ENCODE peak calls at places on chromosomes 3 and 15, in six cellular contexts. H, K, O, F, G and W are unnamed samples. For H3K36me3, the result is how much of the 10 kb centered on the place peaks cover.

GRCh38 chr3:159609620-159610019 is 379.0 kb upstream of the IL12A start:
- DNase-seq in O (no peak), G (no peak), K (no peak), H (no peak), F (no peak), W (no peak)

GRCh38 chr3:16794251-16794650 is 90.5 kb upstream of the PLCL2 start:
- DNase-seq in H (no peak), G (no peak), K (no peak), O (no peak), F (no peak), W (no peak)

GRCh38 chr15:84750583-84751092 is 2.2 kb downstream of the ZNF592 start:
- DNase-seq in H (no peak), G (no peak), K (no peak), O (no peak), F (no peak), W (no peak)

GRCh38 chr15:47718474-47719440 is 1.5 kb downstream of the SEMA6D start:
- DNase-seq in G (peak), O (no peak), K (no peak), H (no peak), F (peak), W (no peak)

GRCh38 chr15:48059786-48060185 is 61.0 kb upstream of the SLC24A5 start:
- DNase-seq in H (no peak), O (no peak), K (no peak), F (peak), G (no peak), W (no peak)

GRCh38 chr3:125381743-125382142 is 6.6 kb upstream of the ZNF148 start:
- DNase-seq in F (no peak), K (peak), O (no peak), G (no peak), H (no peak), W (no peak)

GRCh38 chr15:83422090-83422489 is 25.1 kb upstream of the SH3GL3 start:
- DNase-seq in G (no peak), K (no peak), H (no peak), F (no peak), O (no peak), W (no peak)

GRCh38 chr15:76059320-76060097 is at the start of gene TMEM266:
- DNase-seq in G (peak), H (no peak), K (no peak), F (peak), O (peak), W (no peak)

GRCh38 chr15:47244361-47244760 is 472.9 kb upstream of the SEMA6D start:
- DNase-seq in H (no peak), G (no peak), O (no peak), K (no peak), F (no peak), W (no peak)

GRCh38 chr15:74382004-74382816 is 14.8 kb upstream of the CYP11A1 start:
- DNase-seq in G (peak), O (peak), H (peak), F (peak), K (no peak), W (peak)

GRCh38 chr3:10142707-10143560 is 1.4 kb downstream of the VHL start:
- DNase-seq in H (no peak), K (no peak), F (peak), G (peak), O (no peak), W (no peak)

GRCh38 chr3:197753263-197753662 is 3.6 kb downstream of the FYTTD1 start:
- DNase-seq in H (no peak), F (no peak), G (no peak), K (no peak), O (no peak), W (no peak)
- TF ChIP-seq CTCF in H (no peak), F (no peak), G (no peak), K (no peak), O (no peak), W (no peak)

GRCh38 chr3:45103334-45103733 is 42.8 kb downstream of the CDCP1 start:
- DNase-seq in H (no peak), K (no peak), G (no peak), F (no peak), O (no peak), W (no peak)

GRCh38 chr3:45103753-45104714 is 42.1 kb downstream of the CDCP1 start:
- DNase-seq in K (no peak), H (no peak), O (no peak), G (no peak), F (no peak), W (no peak)

GRCh38 chr3:45106874-45107273 is 39.3 kb downstream of the CDCP1 start:
- DNase-seq in F (no peak), G (no peak), K (no peak), H (no peak), O (no peak), W (no peak)

GRCh38 chr3:45105855-45106655 is 40.1 kb downstream of the CDCP1 start:
- DNase-seq in H (no peak), O (no peak), F (no peak), G (no peak), K (no peak), W (no peak)

DNA sequence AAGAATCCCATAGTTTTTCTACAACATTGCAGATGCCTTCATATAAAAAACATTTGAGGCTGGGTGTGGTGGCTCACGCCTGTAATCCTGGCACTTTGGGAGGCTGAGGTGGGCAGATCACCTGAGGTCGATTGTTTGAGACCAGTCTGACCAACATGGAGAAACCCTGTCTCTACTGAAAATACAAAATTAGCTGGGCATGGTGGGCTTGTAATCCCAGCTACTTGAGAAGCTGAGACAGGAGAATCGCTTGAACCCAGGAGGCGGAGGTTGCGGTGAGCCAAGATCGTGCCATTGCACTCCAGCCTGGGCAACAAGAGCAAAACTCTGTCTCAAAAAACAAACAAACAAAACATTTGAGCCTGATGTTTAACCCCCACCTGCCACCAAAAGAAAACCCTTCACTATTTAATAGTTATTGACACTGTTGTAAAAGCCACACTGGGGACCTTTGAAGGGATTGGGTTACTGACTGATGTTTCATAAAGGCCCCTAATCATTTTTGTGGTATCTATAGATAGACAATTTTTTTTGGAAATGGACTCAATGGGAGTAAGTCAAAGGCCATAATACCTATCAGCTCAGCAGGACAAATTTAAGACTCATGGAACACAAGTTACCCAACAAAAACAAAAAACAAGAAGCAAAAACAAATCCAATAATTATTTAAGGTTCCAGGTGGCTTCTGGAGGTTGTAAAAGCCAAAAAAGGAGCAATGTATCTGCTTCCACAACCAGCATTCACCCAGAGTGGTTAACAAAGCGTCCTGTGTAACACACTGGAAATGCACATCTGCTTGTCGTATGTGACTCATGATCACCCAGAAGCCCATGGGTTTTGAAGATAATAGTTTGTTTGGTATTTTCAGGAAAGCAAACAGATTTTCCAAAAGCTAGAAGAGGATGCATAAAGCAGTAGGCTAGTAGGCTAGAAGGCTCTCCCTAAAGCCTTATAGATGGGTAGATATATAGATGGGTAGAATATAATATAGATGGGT is 41.2 kb downstream of the CDCP1 start:
- DNase-seq in H (no peak), O (no peak), F (no peak), G (no peak), K (no peak), W (no peak)
- H3K36me3 ChIP-seq in H (under half), O (under half), F (under half), G (under half), K (under half), W (under half)

GRCh38 chr15:92806763-92807162 is 93.4 kb upstream of the CHD2 start:
- DNase-seq in H (no peak), F (peak), K (no peak), O (peak), G (no peak), W (no peak)

GRCh38 chr15:92809064-92809879 is 90.9 kb upstream of the CHD2 start:
- DNase-seq in F (peak), G (peak), O (peak), H (peak), K (peak), W (peak)

GRCh38 chr15:92808611-92809063 is 91.5 kb upstream of the CHD2 start:
- DNase-seq in O (peak), K (no peak), H (no peak), G (peak), F (peak), W (peak)

GRCh38 chr15:92809880-92810361 is 90.2 kb upstream of the CHD2 start:
- DNase-seq in O (peak), F (peak), H (no peak), K (no peak), G (peak), W (peak)

GRCh38 chr15:92807971-92808571 is 92.1 kb upstream of the CHD2 start:
- DNase-seq in G (peak), O (peak), F (peak), K (no peak), H (no peak), W (no peak)
- TF ChIP-seq POLR2A in G (peak), O (no peak), F (no peak), K (no peak), H (no peak), W (no peak)

GRCh38 chr3:184154909-184155643 is at the start of gene DVL3:
- DNase-seq in O (peak), F (peak), H (no peak), K (no peak), G (peak), W (peak)

GRCh38 chr3:184158394-184158793 is 3.2 kb downstream of the DVL3 start:
- DNase-seq in K (no peak), G (no peak), F (no peak), H (no peak), O (peak), W (no peak)

GRCh38 chr3:184156522-184156955 is 1.4 kb downstream of the DVL3 start:
- DNase-seq in F (peak), G (peak), O (peak), H (no peak), K (no peak), W (peak)

GRCh38 chr3:184157206-184157605 is 2.0 kb downstream of the DVL3 start:
- DNase-seq in H (no peak), K (no peak), F (no peak), O (peak), G (no peak), W (no peak)

DNA sequence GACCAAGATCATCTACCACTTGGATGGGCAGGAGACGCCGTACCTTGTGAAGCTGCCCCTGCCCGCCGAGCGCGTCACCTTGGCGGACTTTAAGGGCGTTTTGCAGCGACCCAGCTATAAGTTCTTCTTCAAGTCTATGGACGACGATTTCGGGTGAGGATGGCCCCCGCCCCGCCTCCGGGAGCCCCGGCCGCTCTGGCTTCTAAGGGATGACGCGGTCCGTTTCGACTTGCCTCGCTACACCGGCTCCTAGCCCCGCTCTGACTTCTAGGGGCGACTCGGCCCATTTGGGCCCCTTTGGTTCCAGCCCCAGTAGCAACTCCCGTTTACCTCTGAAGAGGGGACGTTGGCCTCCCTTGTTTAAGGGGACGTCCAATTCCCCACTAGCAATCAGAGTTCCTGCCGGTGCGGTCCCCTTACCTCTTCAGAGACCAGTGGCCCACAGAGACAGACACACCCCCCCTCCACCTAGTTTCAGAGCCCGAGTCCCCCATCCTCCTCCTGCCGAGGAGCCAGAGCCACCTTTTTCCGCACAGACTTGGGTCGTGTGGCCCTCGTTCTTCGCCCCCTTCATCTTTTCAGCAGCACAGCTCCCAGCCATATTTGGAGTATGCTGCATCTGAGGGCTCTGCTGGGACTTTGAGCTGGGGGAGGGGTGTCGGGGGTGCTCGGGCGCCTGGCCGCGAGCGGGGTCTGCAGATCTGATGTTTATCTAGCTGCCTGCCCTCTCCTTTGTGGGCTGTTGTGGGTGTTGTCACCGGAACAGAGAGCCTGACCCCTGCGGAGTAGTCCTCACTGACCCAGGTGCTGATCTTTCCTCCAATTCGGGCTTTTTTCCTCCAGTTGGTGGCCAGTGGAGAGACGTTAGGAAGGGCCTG is 706 bp downstream of the DVL3 start:
- DNase-seq in F (no peak), O (peak), K (no peak), H (no peak), G (peak), W (peak)
- TF ChIP-seq CTCF in F (no peak), O (no peak), K (no peak), H (no peak), G (no peak), W (no peak)

DNA sequence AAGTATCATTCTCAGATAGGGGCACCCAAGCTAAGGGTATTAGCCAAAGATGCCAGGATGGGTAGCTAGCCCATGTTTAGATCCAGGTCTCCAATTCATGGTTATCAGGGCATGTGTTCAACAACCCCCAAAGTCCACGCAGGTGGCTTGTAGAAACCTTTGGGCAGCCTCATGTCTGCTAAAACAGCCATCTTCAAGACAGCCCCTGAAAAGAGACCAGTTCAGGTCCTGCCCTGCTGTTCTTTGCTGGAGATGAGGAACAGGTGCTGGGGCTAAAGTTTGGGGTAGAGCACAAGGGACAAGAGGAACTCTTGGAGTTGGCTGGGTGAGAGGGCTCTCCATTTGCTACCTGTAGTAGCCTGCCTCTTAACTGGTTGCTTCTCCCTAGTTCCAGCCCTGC is 4.6 kb downstream of the PPM1M start:
- DNase-seq in K (no peak), F (no peak), O (no peak), G (no peak), H (no peak), W (no peak)
- H3K36me3 ChIP-seq in K (under half), F (under half), O (half or more), G (under half), H (under half), W (under half)

DNA sequence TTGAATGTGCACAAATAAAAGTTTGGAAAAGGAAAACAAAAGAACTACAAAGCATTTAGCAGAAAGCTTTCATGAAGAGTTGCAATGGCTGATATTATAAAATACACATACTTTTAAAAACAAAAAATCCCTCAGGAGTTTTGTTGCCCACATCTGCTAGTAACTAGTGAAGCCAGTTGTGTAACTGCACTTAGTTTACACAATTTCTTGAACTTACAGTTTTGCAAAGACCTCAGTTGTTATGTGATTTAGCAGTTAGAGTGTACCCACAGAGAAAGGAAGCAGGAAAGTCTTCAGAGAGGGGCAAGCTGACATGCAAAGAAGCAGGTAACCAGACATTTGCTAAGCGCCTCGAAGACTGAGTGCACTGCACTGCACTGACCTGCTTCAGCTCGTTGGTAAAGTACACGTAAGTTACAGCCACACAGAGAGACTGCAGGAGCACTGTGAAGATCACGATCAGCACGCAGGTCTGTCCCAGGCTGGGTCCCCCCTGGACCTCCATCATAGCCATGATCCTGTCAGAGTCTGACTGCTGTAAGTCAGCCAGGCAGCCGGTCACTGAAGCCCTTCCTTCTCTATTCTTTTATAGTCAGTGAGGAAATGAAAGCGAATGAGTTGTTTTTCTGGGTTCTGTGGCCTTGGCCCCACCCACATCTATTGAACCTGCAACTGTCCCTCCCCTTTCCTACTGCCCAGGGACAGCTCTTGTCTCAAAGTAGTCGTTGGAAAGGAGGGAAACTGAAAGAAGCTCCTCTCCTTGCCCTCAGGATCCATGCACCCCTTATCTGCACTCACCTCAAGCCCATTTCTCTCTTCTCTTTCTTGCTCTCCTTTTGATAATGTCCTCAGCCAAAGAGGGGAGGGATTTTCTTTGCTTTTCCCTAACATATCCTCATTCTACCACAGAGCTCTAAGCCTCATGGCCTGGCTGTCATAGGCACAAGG is at the start of gene TNFSF10:
- DNase-seq in K (peak), F (peak), H (no peak), O (peak), G (peak), W (peak)
- TF ChIP-seq POLR2A in K (peak), F (peak), H (no peak), O (peak), G (peak), W (peak)

DNA sequence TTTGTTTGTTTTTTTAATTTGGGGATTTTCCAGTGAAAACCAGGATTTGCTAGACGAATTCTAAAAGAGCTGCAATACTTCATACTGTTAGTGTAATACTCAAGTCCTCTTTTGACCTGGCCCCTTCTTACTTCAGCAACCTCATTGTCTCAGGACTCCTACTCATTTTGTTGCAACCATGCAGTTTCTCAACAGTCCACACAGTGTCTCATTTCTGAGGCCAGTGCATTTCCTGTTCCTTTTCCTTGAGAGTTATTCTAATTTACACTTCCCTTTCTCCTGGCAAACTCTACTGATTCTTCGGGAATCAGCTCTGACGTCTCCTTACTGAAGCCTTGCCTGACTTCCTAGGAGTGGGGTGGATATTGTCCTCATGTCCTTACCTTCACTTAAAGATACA is 35.6 kb downstream of the NSUN3 start:
- DNase-seq in F (no peak), H (no peak), O (no peak), K (no peak), G (no peak), W (no peak)
- TF ChIP-seq CTCF in F (no peak), H (no peak), O (no peak), K (no peak), G (no peak), W (no peak)

GRCh38 chr15:89613031-89613430 is 37.8 kb downstream of the TICRR start:
- DNase-seq in G (no peak), K (no peak), H (no peak), O (no peak), F (no peak), W (no peak)

GRCh38 chr15:89615135-89615534 is 39.9 kb downstream of the TICRR start:
- DNase-seq in G (no peak), H (no peak), K (no peak), F (no peak), O (no peak), W (no peak)

GRCh38 chr15:89616228-89616627 is 39.0 kb downstream of the KIF7 start:
- DNase-seq in F (no peak), O (no peak), H (no peak), K (no peak), G (no peak), W (no peak)

GRCh38 chr15:89611317-89611716 is 36.0 kb downstream of the TICRR start:
- DNase-seq in F (no peak), G (no peak), K (no peak), H (no peak), O (no peak), W (no peak)
- H3K36me3 ChIP-seq in F (under half), G (under half), K (under half), H (half or more), O (under half), W (under half)